ENCODE peak calls at places on chromosomes 4 and X, in five cellular contexts. M, Y, K, B and C are unnamed samples.
A peak's percentile ranks its signal among the peaks of the same experiment; 100 is the strongest.

GRCh38 chr4:169234137-169234855 is 36.5 kb downstream of the SH3RF1 start:
- DNase-seq in M (no peak), Y (no peak), K (no peak), B (no peak), C (no peak)

GRCh38 chrX:66680451-66680850 is 41.6 kb upstream of the EDA2R start:
- DNase-seq in M (peak; percentile 38), Y (no peak), K (no peak), B (no peak), C (no peak)

GRCh38 chr4:62118558-62118957 is 918.4 kb downstream of the ADGRL3 start:
- DNase-seq in M (no peak), Y (no peak), K (no peak), B (no peak), C (no peak)

GRCh38 chr4:53676402-53676871 is 85.2 kb upstream of the LNX1 start:
- DNase-seq in M (peak; percentile 74), Y (no peak), K (no peak), B (peak; percentile 76), C (no peak)

GRCh38 chr4:88078592-88078991 is 71.2 kb downstream of the PKD2 start:
- DNase-seq in M (no peak), Y (no peak), K (peak; percentile 27), B (no peak), C (no peak)

GRCh38 chrX:17596051-17596450 is 141.2 kb upstream of the SCML1 start:
- DNase-seq in M (no peak), Y (no peak), K (no peak), B (no peak), C (no peak)

GRCh38 chr4:173001571-173001970 is 167.0 kb upstream of the GALNT7 start:
- DNase-seq in M (peak; percentile 82), Y (no peak), K (no peak), B (peak; percentile 32), C (no peak)

GRCh38 chr4:109645874-109646591 is 57.2 kb downstream of the CASP6 start:
- DNase-seq in M (no peak), Y (no peak), K (no peak), B (no peak), C (no peak)

GRCh38 chr4:25982962-25983361 is 68.9 kb downstream of the SMIM20 start:
- DNase-seq in M (no peak), Y (no peak), K (no peak), B (no peak), C (no peak)

GRCh38 chr4:26701786-26702227 is 117.9 kb downstream of the TBC1D19 start:
- DNase-seq in M (peak; percentile 70), Y (no peak), K (no peak), B (peak; percentile 26), C (no peak)

GRCh38 chr4:88616275-88616996 is 24.2 kb downstream of the HERC3 start:
- DNase-seq in M (peak; percentile 77), Y (no peak), K (no peak), B (peak; percentile 41), C (no peak)

GRCh38 chrX:56763556-56764152 is 34.6 kb downstream of the NBDY start:
- DNase-seq in M (peak; percentile 75), Y (no peak), K (no peak), B (no peak), C (peak; percentile 31)

GRCh38 chr4:77921701-77922100 is 59.1 kb downstream of the MRPL1 start:
- DNase-seq in M (peak; percentile 96), Y (no peak), K (no peak), B (peak; percentile 89), C (no peak)

GRCh38 chr4:47032405-47033106 is 1.2 kb downstream of the GABRB1 start:
- DNase-seq in M (peak; percentile 65), Y (peak; percentile 75), K (peak; percentile 86), B (peak; percentile 79), C (peak; percentile 90)

GRCh38 chrX:120559799-120560198 is 963 bp downstream of the CUL4B start:
- DNase-seq in M (no peak), Y (no peak), K (no peak), B (no peak), C (no peak)

GRCh38 chrX:152072236-152072635 is 66.1 kb downstream of the MAGEA10 start:
- DNase-seq in M (peak; percentile 0), Y (no peak), K (no peak), B (peak; percentile 1), C (no peak)

GRCh38 chrX:68697465-68698125 is 50.1 kb downstream of the STARD8 start:
- DNase-seq in M (no peak), Y (no peak), K (no peak), B (no peak), C (no peak)

GRCh38 chr4:179941911-179942310 is 2301.3 kb upstream of the TENM3 start:
- DNase-seq in M (no peak), Y (no peak), K (no peak), B (no peak), C (no peak)

GRCh38 chr4:72468904-72469502 is 100.0 kb downstream of the ADAMTS3 start:
- DNase-seq in M (peak; percentile 20), Y (no peak), K (peak; percentile 35), B (peak; percentile 28), C (no peak)

GRCh38 chrX:39475372-39475771 is 622.4 kb downstream of the BCOR start:
- DNase-seq in M (no peak), Y (no peak), K (peak; percentile 76), B (no peak), C (no peak)

GRCh38 chrX:97026406-97026805 is 142.7 kb downstream of the RPA4 start:
- DNase-seq in M (peak; percentile 5), Y (peak; percentile 8), K (peak; percentile 52), B (peak; percentile 18), C (no peak)

GRCh38 chr4:103498161-103499070 is 221.4 kb downstream of the TACR3 start:
- DNase-seq in M (peak; percentile 4), Y (no peak), K (peak; percentile 79), B (peak; percentile 90), C (no peak)

GRCh38 chr4:139619644-139620043 is 46.0 kb upstream of the MGST2 start:
- DNase-seq in M (no peak), Y (no peak), K (peak; percentile 73), B (peak; percentile 45), C (no peak)

GRCh38 chr4:19327364-19327763 is 924.3 kb upstream of the SLIT2 start:
- DNase-seq in M (peak; percentile 12), Y (no peak), K (no peak), B (peak; percentile 11), C (no peak)

GRCh38 chr4:69497886-69498395 is 2.2 kb upstream of the UGT2B4 start:
- DNase-seq in M (no peak), Y (no peak), K (no peak), B (peak; percentile 8), C (no peak)

GRCh38 chr4:118353452-118353851 is 649 bp upstream of the PRSS12 start:
- DNase-seq in M (no peak), Y (no peak), K (peak; percentile 23), B (no peak), C (no peak)
- H2AK5ac ChIP-seq in M (no peak overlapping the region), Y (no peak overlapping the region), K (no peak overlapping the region), B (no peak overlapping the region), C (no peak overlapping the region)

GRCh38 chr4:148445903-148446261 is 3.7 kb upstream of the NR3C2 start:
- DNase-seq in M (no peak), Y (peak; percentile 27), K (peak; percentile 27), B (no peak), C (no peak)
- H2AK5ac ChIP-seq in M (no peak overlapping the region), Y (no peak overlapping the region), K (no peak overlapping the region), B (no peak overlapping the region), C (no peak overlapping the region)

GRCh38 chrX:153878969-153879653 is 6.9 kb downstream of the L1CAM start:
- DNase-seq in M (no peak), Y (no peak), K (peak; percentile 96), B (no peak), C (peak; percentile 61)

GRCh38 chrX:153878285-153878779 is 7.6 kb downstream of the L1CAM start:
- DNase-seq in M (no peak), Y (no peak), K (no peak), B (no peak), C (no peak)

GRCh38 chrX:153880440-153880815 is 5.5 kb downstream of the L1CAM start:
- DNase-seq in M (no peak), Y (no peak), K (no peak), B (no peak), C (no peak)

GRCh38 chrX:153881281-153881680 is 4.7 kb downstream of the L1CAM start:
- DNase-seq in M (no peak), Y (no peak), K (no peak), B (no peak), C (no peak)

GRCh38 chrX:153879741-153880439 is 6.1 kb downstream of the L1CAM start:
- DNase-seq in M (no peak), Y (no peak), K (no peak), B (no peak), C (no peak)
- H2AK5ac ChIP-seq in M (no peak overlapping the region), Y (peak overlapping the region; percentile 86), K (no peak overlapping the region), B (no peak overlapping the region), C (no peak overlapping the region)

GRCh38 chr4:3385719-3386440 is 55.9 kb upstream of the HGFAC start:
- DNase-seq in M (no peak), Y (no peak), K (no peak), B (no peak), C (no peak)

GRCh38 chr4:3384391-3384770 is 57.4 kb upstream of the HGFAC start:
- DNase-seq in M (no peak), Y (no peak), K (no peak), B (no peak), C (no peak)

GRCh38 chr4:3387154-3387942 is 54.4 kb upstream of the HGFAC start:
- DNase-seq in M (no peak), Y (no peak), K (no peak), B (no peak), C (no peak)

GRCh38 chr4:3386486-3386885 is 55.3 kb upstream of the HGFAC start:
- DNase-seq in M (no peak), Y (no peak), K (no peak), B (no peak), C (no peak)

DNA sequence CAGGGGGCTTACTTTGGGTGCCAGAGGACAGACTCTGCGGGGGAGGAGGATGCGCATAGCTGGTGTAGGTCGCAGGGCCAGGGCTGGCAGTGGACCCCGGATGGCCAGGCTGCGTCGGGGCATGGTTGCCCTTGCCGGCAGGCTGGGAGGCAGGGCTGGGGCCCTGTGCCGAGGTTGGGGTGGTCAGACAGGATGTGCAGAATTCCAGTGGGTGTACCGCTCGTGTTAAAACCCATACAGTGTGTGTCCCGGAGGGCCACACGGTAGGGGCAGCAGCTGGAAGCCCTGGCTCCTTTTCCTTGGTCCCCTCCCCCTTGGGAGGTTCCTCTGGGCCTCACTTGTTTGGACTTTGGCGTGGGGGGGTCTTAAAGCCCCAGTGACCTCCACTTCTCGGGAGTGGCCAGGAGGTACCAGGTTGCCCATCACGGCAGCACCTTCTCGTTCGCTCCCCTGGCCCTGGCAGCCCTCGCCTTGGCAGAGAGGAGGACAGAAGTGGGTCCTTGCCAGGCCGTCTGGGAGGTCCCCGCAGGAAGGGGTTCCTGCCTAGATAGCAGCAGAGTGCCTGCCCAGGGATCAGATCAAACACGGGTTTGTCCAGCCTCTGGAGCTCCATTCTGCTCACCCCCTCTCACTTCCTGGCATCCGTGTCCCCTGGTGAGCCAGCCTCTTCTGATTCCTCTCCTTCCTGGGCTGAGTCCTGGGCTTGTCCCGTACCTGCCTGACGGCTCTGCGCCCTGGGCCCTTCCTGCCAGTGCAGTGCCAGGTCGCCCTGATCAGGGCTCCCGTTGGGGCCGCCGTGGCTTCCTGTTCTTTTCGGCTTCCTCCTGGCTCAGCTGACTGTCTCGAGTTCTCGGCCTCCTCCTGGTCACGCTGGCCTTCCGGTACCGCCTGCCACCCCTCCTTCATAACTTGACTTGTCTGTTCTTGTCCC is 56.7 kb upstream of the HGFAC start:
- DNase-seq in M (no peak), Y (no peak), K (no peak), B (no peak), C (no peak)
- H2AK5ac ChIP-seq in M (no peak overlapping the region), Y (peak overlapping the region; percentile 32), K (no peak overlapping the region), B (peak overlapping the region; percentile 50), C (no peak overlapping the region)